ENCODE peak calls at places on chromosomes 16 and 17, in eight cellular contexts. One of them, this sample, is unnamed.

GRCh38 chr17:77479817-77480508 is 339.2 kb downstream of the SEC14L1 start:
- DNase-seq in left ventricle myocardium inferior: no peak
- DNase-seq in SK-N-MC: no peak
- DNase-seq in PC-3: no peak
- DNase-seq in psoas muscle: no peak
- DNase-seq in DND-41: no peak
- DNase-seq in HepG2: no peak
- DNase-seq in PC-9: no peak
- DNase-seq in this sample: no peak

GRCh38 chr16:66443269-66443652 is 16.2 kb downstream of the BEAN1 start:
- DNase-seq in DND-41: no peak
- DNase-seq in psoas muscle: no peak
- DNase-seq in SK-N-MC: no peak
- DNase-seq in left ventricle myocardium inferior: no peak
- DNase-seq in PC-3: no peak
- DNase-seq in HepG2: no peak
- DNase-seq in PC-9: no peak
- DNase-seq in this sample: no peak

GRCh38 chr16:70480127-70481105 is 26.0 kb downstream of the FCSK start:
- DNase-seq in psoas muscle: no peak
- DNase-seq in DND-41: no peak
- DNase-seq in SK-N-MC: no peak
- DNase-seq in HepG2: no peak
- DNase-seq in PC-9: no peak
- DNase-seq in left ventricle myocardium inferior: no peak
- DNase-seq in PC-3: no peak
- DNase-seq in this sample: no peak

GRCh38 chr16:30896203-30896889 is at the start of gene CTF1:
- DNase-seq in HepG2: peak
- DNase-seq in left ventricle myocardium inferior: peak
- DNase-seq in PC-3: peak
- DNase-seq in PC-9: peak
- DNase-seq in SK-N-MC: no peak
- DNase-seq in DND-41: no peak
- DNase-seq in psoas muscle: peak
- DNase-seq in this sample: peak

GRCh38 chr17:29650407-29650806 is 27.7 kb upstream of the CORO6 start:
- DNase-seq in SK-N-MC: no peak
- DNase-seq in left ventricle myocardium inferior: no peak
- DNase-seq in PC-9: no peak
- DNase-seq in PC-3: no peak
- DNase-seq in psoas muscle: no peak
- DNase-seq in HepG2: no peak
- DNase-seq in DND-41: no peak
- DNase-seq in this sample: no peak

GRCh38 chr17:45435481-45435880 is 2.8 kb upstream of the ARHGAP27 start:
- DNase-seq in left ventricle myocardium inferior: no peak
- DNase-seq in psoas muscle: no peak
- DNase-seq in HepG2: no peak
- DNase-seq in PC-9: peak
- DNase-seq in PC-3: no peak
- DNase-seq in SK-N-MC: no peak
- DNase-seq in DND-41: no peak
- DNase-seq in this sample: no peak

GRCh38 chr17:11880714-11881113 is 116.6 kb downstream of the ZNF18 start:
- DNase-seq in PC-9: no peak
- DNase-seq in psoas muscle: no peak
- DNase-seq in PC-3: peak
- DNase-seq in left ventricle myocardium inferior: no peak
- DNase-seq in SK-N-MC: no peak
- DNase-seq in DND-41: no peak
- DNase-seq in HepG2: peak
- DNase-seq in this sample: peak

GRCh38 chr17:69637399-69638165 is 223.1 kb downstream of the MAP2K6 start:
- DNase-seq in PC-9: no peak
- DNase-seq in SK-N-MC: no peak
- DNase-seq in DND-41: no peak
- DNase-seq in left ventricle myocardium inferior: no peak
- DNase-seq in PC-3: no peak
- DNase-seq in HepG2: no peak
- DNase-seq in psoas muscle: no peak
- DNase-seq in this sample: no peak

GRCh38 chr16:49924078-49924477 is 68.2 kb upstream of the ZNF423 start:
- DNase-seq in DND-41: peak
- DNase-seq in HepG2: no peak
- DNase-seq in SK-N-MC: no peak
- DNase-seq in left ventricle myocardium inferior: no peak
- DNase-seq in psoas muscle: no peak
- DNase-seq in PC-3: peak
- DNase-seq in PC-9: no peak
- DNase-seq in this sample: no peak

GRCh38 chr17:76906463-76906862 is 38.3 kb downstream of the MGAT5B start:
- DNase-seq in left ventricle myocardium inferior: no peak
- DNase-seq in SK-N-MC: no peak
- DNase-seq in PC-9: no peak
- DNase-seq in DND-41: no peak
- DNase-seq in HepG2: no peak
- DNase-seq in PC-3: no peak
- DNase-seq in psoas muscle: no peak
- DNase-seq in this sample: no peak

GRCh38 chr16:83113317-83113716 is 486.5 kb downstream of the CDH13 start:
- DNase-seq in psoas muscle: no peak
- DNase-seq in SK-N-MC: no peak
- DNase-seq in DND-41: peak
- DNase-seq in HepG2: peak
- DNase-seq in PC-3: no peak
- DNase-seq in left ventricle myocardium inferior: no peak
- DNase-seq in PC-9: no peak
- DNase-seq in this sample: peak

GRCh38 chr17:70138309-70138865 is 30.9 kb upstream of the KCNJ2 start:
- DNase-seq in HepG2: no peak
- DNase-seq in PC-3: no peak
- DNase-seq in left ventricle myocardium inferior: no peak
- DNase-seq in DND-41: no peak
- DNase-seq in PC-9: peak
- DNase-seq in SK-N-MC: no peak
- DNase-seq in psoas muscle: no peak
- DNase-seq in this sample: no peak

DNA sequence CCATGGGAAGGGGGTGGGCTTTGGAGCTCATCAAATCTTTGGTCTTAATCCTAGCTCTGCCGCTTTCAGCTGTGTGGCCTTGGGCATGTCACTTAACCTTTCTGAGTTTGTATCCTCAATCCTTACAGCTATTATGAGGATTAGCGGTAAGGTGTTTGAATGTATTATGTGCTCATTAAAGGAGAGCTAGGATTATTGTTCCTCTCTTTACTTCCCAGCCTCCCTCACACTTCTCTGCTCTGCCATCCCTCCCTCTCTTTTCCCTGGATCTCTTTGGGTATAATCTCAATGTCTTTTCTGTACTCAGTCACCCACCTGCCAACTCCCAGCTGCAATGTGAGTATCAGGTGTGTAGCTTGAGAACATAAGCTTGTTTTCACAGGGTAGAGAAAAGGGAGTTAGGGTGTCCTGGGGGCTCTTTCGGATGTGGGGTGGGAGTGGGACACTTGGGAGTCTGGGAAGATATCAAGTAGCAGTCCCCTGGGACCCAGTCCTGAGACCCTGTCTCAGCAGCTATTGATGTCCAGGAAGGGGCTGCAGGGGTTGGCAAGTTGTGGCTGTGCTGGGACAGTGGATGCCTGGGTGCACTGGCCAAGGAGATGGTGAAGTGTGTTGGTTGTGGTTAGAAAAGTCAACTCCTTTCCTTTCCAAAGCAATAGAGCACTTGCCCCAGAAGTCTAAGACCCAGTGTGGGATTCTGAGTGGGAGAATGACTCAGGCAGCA is 1.8 kb downstream of the EFNB3 start:
- DNase-seq in HepG2: no peak
- DNase-seq in PC-3: no peak
- DNase-seq in psoas muscle: no peak
- DNase-seq in DND-41: no peak
- DNase-seq in PC-9: no peak
- DNase-seq in SK-N-MC: no peak
- DNase-seq in left ventricle myocardium inferior: no peak
- DNase-seq in this sample: no peak
- H3K4me3 ChIP-seq in HepG2: no peak
- H3K4me3 ChIP-seq in PC-3: no peak
- H3K4me3 ChIP-seq in psoas muscle: no peak
- H3K4me3 ChIP-seq in DND-41: no peak
- H3K4me3 ChIP-seq in PC-9: no peak
- H3K4me3 ChIP-seq in SK-N-MC: no peak
- H3K4me3 ChIP-seq in left ventricle myocardium inferior: no peak
- H3K4me3 ChIP-seq in this sample: no peak

DNA sequence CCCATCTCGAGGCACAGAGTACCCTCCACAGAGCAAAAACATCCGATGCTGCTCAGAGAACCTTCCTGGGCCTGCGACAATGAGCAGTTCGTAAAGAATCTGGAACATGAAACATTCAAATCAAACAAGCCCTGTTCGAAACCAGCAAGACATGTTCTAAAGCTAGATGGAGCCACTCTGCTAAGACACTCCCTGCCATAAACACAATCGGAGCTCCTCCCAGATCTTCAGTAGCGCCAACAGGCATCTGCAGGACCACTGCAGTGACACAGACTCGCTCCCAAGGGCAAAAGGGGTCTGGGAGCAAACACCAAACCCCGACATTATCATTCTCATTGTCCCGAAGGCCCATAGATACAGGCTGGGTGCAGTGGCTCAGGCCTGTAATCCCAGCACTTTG is 108.7 kb downstream of the ZFHX3 start:
- DNase-seq in PC-9: no peak
- DNase-seq in PC-3: peak
- DNase-seq in psoas muscle: peak
- DNase-seq in HepG2: no peak
- DNase-seq in DND-41: no peak
- DNase-seq in SK-N-MC: no peak
- DNase-seq in left ventricle myocardium inferior: peak
- DNase-seq in this sample: peak
- H3K27ac ChIP-seq in PC-9: no peak
- H3K27ac ChIP-seq in PC-3: peak
- H3K27ac ChIP-seq in psoas muscle: peak
- H3K27ac ChIP-seq in HepG2: no peak
- H3K27ac ChIP-seq in DND-41: no peak
- H3K27ac ChIP-seq in SK-N-MC: no peak
- H3K27ac ChIP-seq in left ventricle myocardium inferior: peak
- H3K27ac ChIP-seq in this sample: peak

GRCh38 chr16:54935411-54936085 is 4.9 kb downstream of the IRX5 start:
- DNase-seq in psoas muscle: no peak
- DNase-seq in DND-41: no peak
- DNase-seq in PC-9: no peak
- DNase-seq in HepG2: no peak
- DNase-seq in SK-N-MC: no peak
- DNase-seq in left ventricle myocardium inferior: no peak
- DNase-seq in PC-3: no peak
- DNase-seq in this sample: no peak
- H3K4me3 ChIP-seq in psoas muscle: peak
- H3K4me3 ChIP-seq in DND-41: peak
- H3K4me3 ChIP-seq in PC-9: no peak
- H3K4me3 ChIP-seq in HepG2: no peak
- H3K4me3 ChIP-seq in SK-N-MC: no peak
- H3K4me3 ChIP-seq in left ventricle myocardium inferior: peak
- H3K4me3 ChIP-seq in PC-3: no peak
- H3K4me3 ChIP-seq in this sample: no peak

GRCh38 chr16:23595246-23595950 is 718 bp downstream of the NDUFAB1 start:
- DNase-seq in SK-N-MC: no peak
- DNase-seq in PC-9: no peak
- DNase-seq in HepG2: peak
- DNase-seq in PC-3: no peak
- DNase-seq in DND-41: no peak
- DNase-seq in left ventricle myocardium inferior: no peak
- DNase-seq in psoas muscle: no peak
- DNase-seq in this sample: peak
- H3K27ac ChIP-seq in SK-N-MC: peak
- H3K27ac ChIP-seq in PC-9: peak
- H3K27ac ChIP-seq in HepG2: peak
- H3K27ac ChIP-seq in PC-3: peak
- H3K27ac ChIP-seq in DND-41: peak
- H3K27ac ChIP-seq in left ventricle myocardium inferior: peak
- H3K27ac ChIP-seq in psoas muscle: peak
- H3K27ac ChIP-seq in this sample: peak

GRCh38 chr16:669666-670065 is 1.7 kb downstream of the RHOT2 start:
- DNase-seq in HepG2: no peak
- DNase-seq in PC-9: no peak
- DNase-seq in left ventricle myocardium inferior: no peak
- DNase-seq in PC-3: no peak
- DNase-seq in SK-N-MC: no peak
- DNase-seq in psoas muscle: no peak
- DNase-seq in DND-41: no peak
- DNase-seq in this sample: no peak
- H3K4me3 ChIP-seq in HepG2: peak
- H3K4me3 ChIP-seq in PC-9: no peak
- H3K4me3 ChIP-seq in left ventricle myocardium inferior: peak
- H3K4me3 ChIP-seq in PC-3: peak
- H3K4me3 ChIP-seq in SK-N-MC: no peak
- H3K4me3 ChIP-seq in psoas muscle: no peak
- H3K4me3 ChIP-seq in DND-41: peak
- H3K4me3 ChIP-seq in this sample: no peak

GRCh38 chr16:67448580-67448979 is 17.7 kb downstream of the HSD11B2 start:
- DNase-seq in HepG2: no peak
- DNase-seq in PC-3: no peak
- DNase-seq in psoas muscle: no peak
- DNase-seq in PC-9: no peak
- DNase-seq in SK-N-MC: no peak
- DNase-seq in left ventricle myocardium inferior: no peak
- DNase-seq in DND-41: no peak
- DNase-seq in this sample: no peak
- H3K27ac ChIP-seq in HepG2: no peak
- H3K27ac ChIP-seq in PC-3: no peak
- H3K27ac ChIP-seq in psoas muscle: peak
- H3K27ac ChIP-seq in PC-9: no peak
- H3K27ac ChIP-seq in SK-N-MC: no peak
- H3K27ac ChIP-seq in left ventricle myocardium inferior: peak
- H3K27ac ChIP-seq in DND-41: no peak
- H3K27ac ChIP-seq in this sample: no peak

DNA sequence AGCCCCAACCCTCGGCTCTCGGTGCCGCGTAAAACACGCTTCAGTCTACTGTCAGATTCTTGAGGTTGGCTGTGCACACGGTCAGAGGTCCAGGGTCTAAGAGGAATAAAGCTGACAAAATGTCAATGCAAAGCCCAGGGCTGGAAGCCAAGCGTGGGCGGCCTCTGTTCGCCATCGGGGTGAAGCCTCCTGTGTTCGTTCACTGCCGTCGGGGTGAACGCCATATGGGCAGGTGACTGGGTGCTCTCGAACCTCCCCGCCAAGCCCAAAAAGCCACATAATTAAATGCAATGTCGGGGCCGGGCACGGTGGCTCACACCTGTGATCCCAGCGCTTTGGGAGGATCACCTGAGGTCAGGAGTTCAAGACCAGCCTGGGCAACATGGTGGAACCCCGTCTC is 44.6 kb downstream of the MRM3 start:
- DNase-seq in SK-N-MC: no peak
- DNase-seq in DND-41: no peak
- DNase-seq in psoas muscle: no peak
- DNase-seq in PC-9: no peak
- DNase-seq in HepG2: no peak
- DNase-seq in left ventricle myocardium inferior: no peak
- DNase-seq in PC-3: no peak
- DNase-seq in this sample: no peak
- H3K4me3 ChIP-seq in SK-N-MC: no peak
- H3K4me3 ChIP-seq in DND-41: no peak
- H3K4me3 ChIP-seq in psoas muscle: no peak
- H3K4me3 ChIP-seq in PC-9: no peak
- H3K4me3 ChIP-seq in HepG2: no peak
- H3K4me3 ChIP-seq in left ventricle myocardium inferior: no peak
- H3K4me3 ChIP-seq in PC-3: no peak
- H3K4me3 ChIP-seq in this sample: no peak

GRCh38 chr17:71909155-71909554 is 211.7 kb upstream of the SOX9 start:
- DNase-seq in psoas muscle: no peak
- DNase-seq in SK-N-MC: no peak
- DNase-seq in left ventricle myocardium inferior: no peak
- DNase-seq in DND-41: no peak
- DNase-seq in PC-3: no peak
- DNase-seq in PC-9: no peak
- DNase-seq in HepG2: no peak
- DNase-seq in this sample: no peak
- H3K27ac ChIP-seq in psoas muscle: no peak
- H3K27ac ChIP-seq in SK-N-MC: no peak
- H3K27ac ChIP-seq in left ventricle myocardium inferior: no peak
- H3K27ac ChIP-seq in DND-41: no peak
- H3K27ac ChIP-seq in PC-3: no peak
- H3K27ac ChIP-seq in PC-9: no peak
- H3K27ac ChIP-seq in HepG2: no peak
- H3K27ac ChIP-seq in this sample: no peak